ENCODE peak calls at places on chromosomes 2 and 18, in eight cellular contexts. X is HCT116; V is CD8-positive, alpha-beta T cell; J is RWPE1; W is HFFc6; F is body of pancreas; Q is uterus; S is thyroid gland. O is an unnamed sample.

GRCh38 chr2:130824492-130825061 is 12.1 kb upstream of the ARHGEF4 start:
- DNase-seq in W (peak), V (peak), S (peak), F (no peak), X (no peak), J (peak), Q (no peak), O (no peak)

GRCh38 chr2:162164802-162165201 is 12.8 kb upstream of the GCG start:
- DNase-seq in V (no peak), X (no peak), J (no peak), S (no peak), W (no peak), F (no peak), Q (no peak), O (no peak)

GRCh38 chr2:230748087-230748486 is 35.4 kb downstream of the CAB39 start:
- DNase-seq in S (no peak), V (no peak), X (no peak), J (no peak), Q (no peak), F (no peak), W (no peak), O (no peak)

GRCh38 chr2:229387815-229388214 is 116.7 kb upstream of the PID1 start:
- DNase-seq in Q (no peak), S (no peak), V (no peak), X (no peak), F (no peak), W (no peak), J (no peak), O (no peak)

GRCh38 chr2:229205704-229206103 is 65.4 kb downstream of the PID1 start:
- DNase-seq in W (no peak), X (no peak), V (no peak), J (no peak), S (no peak), F (no peak), Q (no peak), O (no peak)

GRCh38 chr2:110674620-110675555 is 3.0 kb downstream of the BUB1 start:
- DNase-seq in S (peak), W (peak), X (no peak), Q (no peak), F (no peak), V (peak), J (peak), O (peak)

GRCh38 chr18:22488554-22488953 is 70.8 kb upstream of the CTAGE1 start:
- DNase-seq in F (peak), X (no peak), V (no peak), W (no peak), S (peak), Q (no peak), J (no peak), O (no peak)

GRCh38 chr18:332721-333513 is 65.1 kb upstream of the THOC1 start:
- DNase-seq in Q (no peak), V (no peak), W (no peak), X (no peak), S (no peak), F (peak), J (no peak), O (no peak)

GRCh38 chr2:95328386-95329125 is 31.4 kb downstream of the KCNIP3 start:
- DNase-seq in S (peak), V (no peak), X (no peak), F (no peak), Q (no peak), W (no peak), J (no peak), O (no peak)

GRCh38 chr2:222993920-222994650 is 57.9 kb upstream of the KCNE4 start:
- DNase-seq in J (no peak), F (peak), Q (peak), X (no peak), V (no peak), W (peak), S (peak), O (no peak)

GRCh38 chr18:9433616-9434239 is 41.6 kb upstream of the RALBP1 start:
- DNase-seq in Q (no peak), X (no peak), W (no peak), S (no peak), J (no peak), V (no peak), F (no peak), O (no peak)

GRCh38 chr2:45993476-45993991 is 303.7 kb upstream of the EPAS1 start:
- DNase-seq in S (peak), X (peak), Q (peak), F (peak), W (peak), V (peak), J (peak), O (no peak)

GRCh38 chr2:85754313-85755095 is 713 bp downstream of the ATOH8 start:
- DNase-seq in F (peak), Q (no peak), J (no peak), W (peak), X (no peak), S (peak), V (peak), O (peak)

GRCh38 chr2:173555833-173556232 is 201.2 kb downstream of the CDCA7 start:
- DNase-seq in W (no peak), V (no peak), J (no peak), F (no peak), X (no peak), S (no peak), Q (no peak), O (no peak)

GRCh38 chr2:24228470-24228869 is 53.6 kb downstream of the FAM228A start:
- DNase-seq in S (no peak), Q (no peak), W (peak), X (no peak), F (no peak), V (no peak), J (peak), O (no peak)

GRCh38 chr2:142065700-142066099 is 65.1 kb downstream of the LRP1B start:
- DNase-seq in V (no peak), X (no peak), F (no peak), J (no peak), W (no peak), S (no peak), Q (no peak), O (no peak)

GRCh38 chr2:158969162-158969716 is 799 bp downstream of the TANC1 start:
- DNase-seq in Q (no peak), V (no peak), X (no peak), S (no peak), F (no peak), W (no peak), J (no peak), O (no peak)

GRCh38 chr2:25270061-25270460 is 71.7 kb downstream of the DNMT3A start:
- DNase-seq in V (no peak), F (no peak), S (no peak), X (no peak), J (no peak), W (no peak), Q (no peak), O (no peak)

GRCh38 chr18:79748321-79749157 is 49.2 kb upstream of the KCNG2 start:
- DNase-seq in Q (no peak), F (no peak), W (no peak), X (no peak), J (no peak), V (no peak), S (no peak), O (no peak)

GRCh38 chr2:138572318-138572717 is 70.7 kb downstream of the SPOPL start:
- DNase-seq in X (no peak), S (no peak), F (no peak), Q (no peak), W (no peak), V (no peak), J (no peak), O (no peak)

GRCh38 chr2:152028182-152028862 is 70.5 kb downstream of the CACNB4 start:
- DNase-seq in S (no peak), J (no peak), W (no peak), Q (no peak), X (no peak), F (no peak), V (no peak), O (no peak)

GRCh38 chr2:150681120-150681796 is 193.8 kb upstream of the RND3 start:
- DNase-seq in X (no peak), F (no peak), J (no peak), Q (no peak), S (no peak), W (peak), V (no peak), O (no peak)

GRCh38 chr2:97675714-97676113 is 6.2 kb downstream of the C2orf92 start:
- DNase-seq in S (no peak), J (no peak), Q (no peak), F (no peak), W (no peak), V (no peak), X (no peak), O (no peak)

GRCh38 chr2:212843409-212844199 is 305.0 kb upstream of the ERBB4 start:
- DNase-seq in W (peak), S (no peak), F (no peak), V (no peak), Q (no peak), X (no peak), J (peak), O (no peak)

GRCh38 chr2:73177645-73178255 is 24.6 kb upstream of the NOTO start:
- DNase-seq in J (no peak), Q (no peak), S (peak), W (no peak), X (no peak), F (peak), V (no peak), O (no peak)

GRCh38 chr2:224816816-224817215 is 100.7 kb upstream of the CCDC195 start:
- DNase-seq in V (no peak), F (no peak), Q (no peak), J (peak), X (peak), S (no peak), W (peak), O (no peak)

GRCh38 chr18:79553696-79554095 is 125.9 kb upstream of the CTDP1 start:
- DNase-seq in V (no peak), Q (no peak), X (no peak), J (no peak), S (no peak), F (no peak), W (no peak), O (no peak)

GRCh38 chr18:47846431-47846830 is 84.0 kb downstream of the SMAD2 start:
- DNase-seq in J (no peak), W (no peak), X (no peak), V (no peak), S (no peak), F (no peak), Q (no peak), O (no peak)

GRCh38 chr2:223537100-223537499 is 65.1 kb downstream of the SCG2 start:
- DNase-seq in J (no peak), V (no peak), X (no peak), S (no peak), F (no peak), W (no peak), Q (no peak), O (no peak)

GRCh38 chr2:112343827-112344585 is 68.6 kb downstream of the ZC3H6 start:
- DNase-seq in V (no peak), J (no peak), X (no peak), W (no peak), Q (no peak), S (no peak), F (no peak), O (no peak)

GRCh38 chr2:37589298-37589697 is 82.1 kb downstream of the CDC42EP3 start:
- DNase-seq in S (no peak), V (no peak), Q (no peak), X (no peak), W (peak), F (no peak), J (no peak), O (no peak)

GRCh38 chr2:112199188-112199587 is 55.7 kb downstream of the ZC3H8 start:
- DNase-seq in S (no peak), Q (no peak), F (no peak), J (no peak), V (no peak), W (no peak), X (no peak), O (no peak)

GRCh38 chr2:18600255-18600613 is 10.9 kb upstream of the NT5C1B start:
- DNase-seq in S (no peak), W (no peak), X (no peak), V (no peak), F (no peak), J (no peak), Q (no peak), O (no peak)

GRCh38 chr2:12504443-12504842 is 212.3 kb upstream of the TRIB2 start:
- DNase-seq in V (no peak), X (no peak), F (no peak), W (peak), J (no peak), Q (no peak), S (no peak), O (no peak)

GRCh38 chr2:55114597-55114996 is 64.3 kb upstream of the RTN4 start:
- DNase-seq in J (no peak), W (no peak), V (no peak), Q (no peak), S (no peak), F (no peak), X (no peak), O (no peak)

GRCh38 chr2:55113976-55114564 is 63.8 kb upstream of the RTN4 start:
- DNase-seq in F (no peak), V (no peak), X (no peak), J (no peak), Q (no peak), S (no peak), W (no peak), O (no peak)

GRCh38 chr2:55111230-55111569 is 60.9 kb upstream of the RTN4 start:
- DNase-seq in F (no peak), V (no peak), S (no peak), J (no peak), Q (no peak), W (no peak), X (no peak), O (no peak)

GRCh38 chr2:55111570-55112228 is 61.4 kb upstream of the RTN4 start:
- DNase-seq in V (no peak), F (peak), J (peak), Q (peak), W (peak), X (peak), S (peak), O (no peak)

GRCh38 chr2:55112229-55113016 is 62.2 kb upstream of the RTN4 start:
- DNase-seq in X (no peak), V (no peak), J (no peak), F (peak), W (no peak), S (peak), Q (peak), O (no peak)
- TF ChIP-seq CTCF in X (no peak), V (no peak), J (no peak), F (no peak), W (no peak), S (no peak), Q (no peak), O (no peak)

GRCh38 chr2:120204022-120204405 is 19.2 kb downstream of the TMEM185B start:
- DNase-seq in F (no peak), J (no peak), Q (no peak), S (no peak), X (no peak), W (no peak), V (no peak), O (no peak)

GRCh38 chr2:120203341-120204021 is 19.7 kb downstream of the TMEM185B start:
- DNase-seq in V (no peak), J (no peak), S (peak), W (no peak), F (no peak), X (no peak), Q (no peak), O (no peak)

GRCh38 chr2:120204945-120205670 is 18.1 kb downstream of the TMEM185B start:
- DNase-seq in W (no peak), X (no peak), F (no peak), S (no peak), Q (no peak), V (no peak), J (no peak), O (no peak)

GRCh38 chr2:120204417-120204816 is 18.8 kb downstream of the TMEM185B start:
- DNase-seq in X (no peak), J (no peak), V (no peak), F (no peak), Q (no peak), S (no peak), W (no peak), O (no peak)

GRCh38 chr2:120205901-120206581 is 17.2 kb downstream of the TMEM185B start:
- DNase-seq in Q (no peak), F (peak), V (no peak), W (no peak), X (no peak), S (no peak), J (no peak), O (no peak)
- TF ChIP-seq CTCF in Q (peak), F (peak), V (no peak), W (peak), X (peak), S (no peak), J (peak), O (no peak)

GRCh38 chr2:186992597-186992996 is 143.6 kb upstream of the ZSWIM2 start:
- DNase-seq in V (no peak), F (no peak), J (no peak), Q (no peak), S (no peak), X (no peak), W (no peak), O (no peak)

GRCh38 chr2:186995092-186995491 is 146.1 kb upstream of the ZSWIM2 start:
- DNase-seq in V (no peak), F (no peak), Q (no peak), S (no peak), X (no peak), W (no peak), J (no peak), O (no peak)

GRCh38 chr2:186991766-186992417 is 142.9 kb upstream of the ZSWIM2 start:
- DNase-seq in V (no peak), F (no peak), W (no peak), X (no peak), Q (no peak), S (no peak), J (no peak), O (no peak)
- TF ChIP-seq CTCF in V (no peak), F (no peak), W (peak), X (no peak), Q (no peak), S (no peak), J (no peak), O (no peak)

GRCh38 chr2:15749460-15750432 is 158.1 kb downstream of the DDX1 start:
- DNase-seq in X (no peak), S (no peak), V (no peak), W (no peak), Q (no peak), F (no peak), J (no peak), O (no peak)

GRCh38 chr2:15750433-15750814 is 158.8 kb downstream of the DDX1 start:
- DNase-seq in S (no peak), F (no peak), W (no peak), V (no peak), Q (no peak), J (no peak), X (no peak), O (no peak)

GRCh38 chr2:15747698-15748471 is 156.2 kb downstream of the DDX1 start:
- DNase-seq in Q (no peak), S (no peak), J (no peak), V (no peak), X (no peak), W (no peak), F (no peak), O (no peak)

GRCh38 chr2:15747172-15747550 is 155.5 kb downstream of the DDX1 start:
- DNase-seq in X (no peak), S (no peak), J (no peak), F (no peak), V (no peak), Q (no peak), W (no peak), O (no peak)

GRCh38 chr2:15748736-15749323 is 157.2 kb downstream of the DDX1 start:
- DNase-seq in F (peak), V (no peak), Q (no peak), W (no peak), X (peak), S (peak), J (no peak), O (no peak)
- TF ChIP-seq CTCF in F (peak), V (no peak), Q (no peak), W (peak), X (peak), S (no peak), J (no peak), O (no peak)

O was measured in activated B cell treated with CpG ODN at 0.5 μM for 24 hours.